ENCODE peak calls at places on chromosome 21, in four cellular contexts. C is endodermal cell, O is neural progenitor cell, E is GM23248. Q is an unnamed sample.

GRCh38 chr21:44365967-44366585 is 12.7 kb downstream of the TRPM2 start:
- DNase-seq in C (peak), O (no peak), E (no peak), Q (no peak)

GRCh38 chr21:37009740-37010341 is 3.3 kb downstream of the RIPPLY3 start:
- DNase-seq in C (peak), O (peak), E (peak), Q (peak)

GRCh38 chr21:39319251-39319756 is 5.9 kb upstream of the BRWD1 start:
- DNase-seq in C (no peak), O (no peak), E (peak), Q (no peak)

GRCh38 chr21:37220981-37221664 is 46.0 kb downstream of the VPS26C start:
- DNase-seq in C (peak), O (peak), E (peak), Q (peak)

GRCh38 chr21:20943476-20944085 is 54.6 kb upstream of the NCAM2 start:
- DNase-seq in C (no peak), O (no peak), E (no peak), Q (no peak)

GRCh38 chr21:38027901-38028300 is 111.6 kb upstream of the KCNJ6 start:
- DNase-seq in C (no peak), O (no peak), E (peak), Q (no peak)

GRCh38 chr21:36487641-36488307 is 7.9 kb upstream of the CLDN14 start:
- DNase-seq in C (no peak), O (no peak), E (peak), Q (peak)

GRCh38 chr21:41170442-41170841 is 2.5 kb downstream of the BACE2 start:
- DNase-seq in C (peak), O (peak), E (peak), Q (peak)

GRCh38 chr21:38669186-38669585 is 136.5 kb upstream of the ETS2 start:
- DNase-seq in C (peak), O (peak), E (peak), Q (peak)

GRCh38 chr21:36693144-36694040 is 5.5 kb upstream of the SIM2 start:
- DNase-seq in C (peak), O (peak), E (no peak), Q (no peak)

GRCh38 chr21:21688877-21689276 is 690.7 kb downstream of the NCAM2 start:
- DNase-seq in C (peak), O (peak), E (peak), Q (no peak)

GRCh38 chr21:26842300-26842699 is 2.9 kb downstream of the ADAMTS1 start:
- DNase-seq in C (no peak), O (no peak), E (peak), Q (no peak)

GRCh38 chr21:21028275-21028814 is 30.1 kb downstream of the NCAM2 start:
- DNase-seq in C (no peak), O (no peak), E (no peak), Q (no peak)

GRCh38 chr21:39911792-39912191 is 44.6 kb downstream of the PCP4 start:
- DNase-seq in C (peak), O (no peak), E (no peak), Q (no peak)

GRCh38 chr21:37915941-37916794 is at the start of gene KCNJ6:
- DNase-seq in C (peak), O (peak), E (peak), Q (no peak)

GRCh38 chr21:17780539-17780938 is 38.6 kb downstream of the C21orf91 start:
- DNase-seq in C (no peak), O (peak), E (no peak), Q (no peak)

GRCh38 chr21:43754948-43755781 is 20.9 kb downstream of the CSTB start:
- DNase-seq in C (no peak), O (no peak), E (no peak), Q (no peak)

GRCh38 chr21:37001446-37001845 is 5.1 kb upstream of the RIPPLY3 start:
- DNase-seq in C (no peak), O (no peak), E (peak), Q (no peak)

GRCh38 chr21:37916795-37917142 is 512 bp upstream of the KCNJ6 start:
- DNase-seq in C (peak), O (peak), E (peak), Q (no peak)

GRCh38 chr21:41009398-41010177 is 158.4 kb upstream of the BACE2 start:
- DNase-seq in C (no peak), O (no peak), E (no peak), Q (no peak)

DNA sequence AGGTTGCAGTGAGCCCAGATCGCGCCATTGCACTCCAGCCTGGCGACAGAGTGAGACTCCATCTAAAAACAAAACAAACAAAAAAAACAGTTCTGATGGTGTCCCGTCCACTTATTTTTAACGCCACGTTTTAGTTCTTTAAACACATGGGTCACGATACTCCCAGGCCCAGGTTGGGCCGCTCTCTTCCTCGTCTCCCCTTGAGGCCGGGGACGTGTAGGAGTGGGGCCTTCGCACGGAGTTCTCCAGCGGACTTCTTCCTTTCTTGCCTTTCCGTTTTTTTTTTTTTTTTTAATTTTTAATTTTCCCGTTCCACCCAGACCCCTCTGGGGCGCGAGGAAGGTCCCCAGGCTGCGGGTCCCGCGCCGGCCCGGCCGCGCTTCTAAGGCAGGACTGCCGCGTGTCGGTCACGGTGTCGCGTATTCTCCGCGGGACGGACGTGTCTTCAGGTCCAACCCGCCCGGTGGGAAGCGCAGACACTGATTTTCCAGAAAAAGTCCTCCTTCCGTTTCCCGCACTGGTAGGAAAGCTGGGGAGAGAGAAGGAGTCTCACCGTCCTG is 47.5 kb upstream of the SLC19A1 start:
- DNase-seq in C (no peak), O (no peak), E (no peak), Q (no peak)
- H3K4me3 ChIP-seq in C (peak), O (peak), E (peak), Q (peak)

GRCh38 chr21:34810786-34811185 is 142.0 kb downstream of the CLIC6 start:
- DNase-seq in C (no peak), O (no peak), E (no peak), Q (no peak)
- H3K27ac ChIP-seq in C (no peak), O (no peak), E (peak), Q (no peak)

GRCh38 chr21:31553926-31554325 is 105.6 kb upstream of the SOD1 start:
- DNase-seq in C (no peak), O (no peak), E (no peak), Q (no peak)
- H3K9ac ChIP-seq in C (no peak), O (no peak), E (no peak), Q (no peak)

GRCh38 chr21:16072692-16073091 is 342.9 kb downstream of the USP25 start:
- DNase-seq in C (no peak), O (no peak), E (peak), Q (no peak)

GRCh38 chr21:16071761-16072160 is 342.0 kb downstream of the USP25 start:
- DNase-seq in C (no peak), O (no peak), E (no peak), Q (no peak)

GRCh38 chr21:16071082-16071481 is 341.3 kb downstream of the USP25 start:
- DNase-seq in C (no peak), O (no peak), E (peak), Q (no peak)

GRCh38 chr21:16073571-16073970 is 343.8 kb downstream of the USP25 start:
- DNase-seq in C (no peak), O (no peak), E (no peak), Q (no peak)

GRCh38 chr21:16072176-16072575 is 342.4 kb downstream of the USP25 start:
- DNase-seq in C (no peak), O (no peak), E (no peak), Q (no peak)
- H3K4me3 ChIP-seq in C (no peak), O (no peak), E (peak), Q (no peak)

GRCh38 chr21:34812510-34813265 is 143.9 kb downstream of the CLIC6 start:
- DNase-seq in C (no peak), O (no peak), E (peak), Q (no peak)
- H3K27ac ChIP-seq in C (no peak), O (no peak), E (peak), Q (no peak)

GRCh38 chr21:25563399-25564116 is 43.7 kb downstream of the MRPL39 start:
- DNase-seq in C (no peak), O (no peak), E (peak), Q (no peak)

GRCh38 chr21:25564349-25564948 is 42.8 kb downstream of the MRPL39 start:
- DNase-seq in C (no peak), O (no peak), E (no peak), Q (no peak)

GRCh38 chr21:25560151-25560783 is 47.0 kb downstream of the MRPL39 start:
- DNase-seq in C (no peak), O (no peak), E (no peak), Q (no peak)

GRCh38 chr21:25561668-25562641 is 45.3 kb downstream of the MRPL39 start:
- DNase-seq in C (peak), O (peak), E (peak), Q (peak)

DNA sequence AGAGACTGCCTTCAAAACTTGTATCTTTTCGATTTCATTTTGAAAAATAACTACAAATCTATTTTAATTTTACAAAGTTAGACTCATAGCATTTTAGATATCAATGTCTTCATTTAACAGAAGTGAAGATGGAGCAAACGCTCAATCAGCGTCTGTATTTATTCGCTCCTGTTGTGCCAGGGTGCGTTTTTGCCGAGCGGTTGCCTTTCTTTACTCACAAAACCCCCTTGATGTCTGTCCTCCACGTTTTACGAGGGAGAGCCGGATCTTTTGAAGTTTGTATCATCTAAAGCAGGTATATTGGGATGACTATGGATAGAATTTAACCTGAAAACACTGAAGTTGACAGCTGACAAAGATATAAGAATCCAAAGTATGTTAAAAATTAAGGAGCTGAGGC is 44.6 kb downstream of the MRPL39 start:
- DNase-seq in C (no peak), O (no peak), E (peak), Q (no peak)
- H3K9ac ChIP-seq in C (no peak), O (no peak), E (peak), Q (peak)

GRCh38 chr21:14771587-14771986 is 225.5 kb upstream of the SAMSN1 start:
- DNase-seq in C (no peak), O (no peak), E (no peak), Q (no peak)

GRCh38 chr21:14763695-14764064 is 217.6 kb upstream of the SAMSN1 start:
- DNase-seq in C (no peak), O (no peak), E (no peak), Q (no peak)

GRCh38 chr21:14766241-14766640 is 220.1 kb upstream of the SAMSN1 start:
- DNase-seq in C (peak), O (peak), E (no peak), Q (no peak)

GRCh38 chr21:14768042-14768441 is 221.9 kb upstream of the SAMSN1 start:
- DNase-seq in C (no peak), O (no peak), E (no peak), Q (no peak)

GRCh38 chr21:14767192-14767852 is 221.2 kb upstream of the SAMSN1 start:
- DNase-seq in C (no peak), O (no peak), E (no peak), Q (no peak)
- H3K4me3 ChIP-seq in C (no peak), O (no peak), E (no peak), Q (no peak)

GRCh38 chr21:42261832-42262200 is 42.9 kb downstream of the ABCG1 start:
- DNase-seq in C (no peak), O (no peak), E (no peak), Q (no peak)

GRCh38 chr21:42265229-42265812 is 46.4 kb downstream of the ABCG1 start:
- DNase-seq in C (no peak), O (no peak), E (no peak), Q (no peak)

GRCh38 chr21:42264245-42265195 is 45.6 kb downstream of the ABCG1 start:
- DNase-seq in C (no peak), O (no peak), E (no peak), Q (no peak)

GRCh38 chr21:42263591-42264131 is 44.7 kb downstream of the ABCG1 start:
- DNase-seq in C (no peak), O (peak), E (no peak), Q (no peak)

GRCh38 chr21:42262826-42263225 is 43.9 kb downstream of the ABCG1 start:
- DNase-seq in C (no peak), O (no peak), E (peak), Q (peak)
- H3K27ac ChIP-seq in C (no peak), O (no peak), E (no peak), Q (no peak)

Q was measured in colonic mucosa.